ENCODE peak calls at places on chromosome 9, in nine cellular contexts. I is naive thymus-derived CD8-positive, alpha-beta T cell; A is neural crest cell; E is frontal cortex; N is GM12891; F is Ammon's horn; S is NCI-H1694; X is SW480; O is activated CD4-positive, alpha-beta memory T cell treated with anti-CD3 and anti-CD28 coated beads for 36 hours. Y is an unnamed sample.

GRCh38 chr9:78443946-78444345 is 147.0 kb downstream of the PSAT1 start:
- DNase-seq in I (no peak), A (no peak), E (no peak), N (no peak), F (no peak), S (no peak), X (no peak), O (no peak), Y (no peak)

GRCh38 chr9:95785209-95785608 is 90.3 kb upstream of the ERCC6L2 start:
- DNase-seq in I (no peak), A (no peak), E (no peak), N (no peak), F (no peak), S (no peak), X (no peak), O (no peak), Y (no peak)

GRCh38 chr9:87676976-87677775 is 48.7 kb upstream of the CTSL start:
- DNase-seq in I (no peak), A (no peak), E (no peak), N (no peak), F (no peak), S (no peak), X (no peak), O (no peak), Y (peak; percentile 39)

GRCh38 chr9:70263421-70263820 is 4.6 kb downstream of the SMC5 start:
- DNase-seq in I (no peak), A (no peak), E (no peak), N (no peak), F (no peak), S (no peak), X (no peak), O (no peak), Y (peak; percentile 25)

GRCh38 chr9:98374385-98375051 is 119.1 kb upstream of the TBC1D2 start:
- DNase-seq in I (no peak), A (no peak), E (no peak), N (no peak), F (no peak), S (no peak), X (peak; percentile 57), O (no peak), Y (peak; percentile 81)

GRCh38 chr9:128043467-128043868 is 23.7 kb downstream of the NAIF1 start:
- DNase-seq in I (no peak), A (no peak), E (no peak), N (no peak), F (no peak), S (no peak), X (peak; percentile 44), O (no peak), Y (no peak)

GRCh38 chr9:97470076-97470475 is 31.4 kb upstream of the TMOD1 start:
- DNase-seq in I (no peak), A (no peak), E (no peak), N (no peak), F (peak; percentile 52), S (no peak), X (peak; percentile 16), O (peak; percentile 9), Y (no peak)

GRCh38 chr9:132776891-132777290 is 101.2 kb downstream of the AK8 start:
- DNase-seq in I (no peak), A (no peak), E (no peak), N (no peak), F (no peak), S (no peak), X (no peak), O (no peak), Y (no peak)

GRCh38 chr9:21653091-21653490 is 149.3 kb upstream of the MTAP start:
- DNase-seq in I (no peak), A (no peak), E (no peak), N (no peak), F (no peak), S (no peak), X (no peak), O (no peak), Y (peak; percentile 32)

GRCh38 chr9:34252670-34253459 is 74.0 kb downstream of the UBAP1 start:
- DNase-seq in I (peak; percentile 46), A (peak; percentile 74), E (peak; percentile 60), N (no peak), F (peak; percentile 79), S (peak; percentile 62), X (peak; percentile 46), O (peak; percentile 78), Y (peak; percentile 68)

GRCh38 chr9:86945868-86946711 is 1.2 kb downstream of the GAS1 start:
- DNase-seq in I (peak; percentile 68), A (peak; percentile 48), E (peak; percentile 53), N (peak; percentile 28), F (peak; percentile 86), S (no peak), X (peak; percentile 72), O (peak; percentile 70), Y (peak; percentile 76)

GRCh38 chr9:88923653-88924284 is 67.5 kb upstream of the S1PR3 start:
- DNase-seq in I (no peak), A (no peak), E (no peak), N (no peak), F (no peak), S (no peak), X (no peak), O (peak; percentile 47), Y (no peak)